ENCODE peak calls at places on chromosomes 3 and 15, in ten cellular contexts. G is psoas muscle, Z is RWPE1, I is K562, Y is HFFc6, O is omental fat pad, M is lower leg skin, H is cardiac fibroblast, S is left ventricle myocardium inferior, V is IMR-90. L is an unnamed sample.

GRCh38 chr3:43923101-43923979 is 232.6 kb downstream of the ABHD5 start:
- DNase-seq in G (no peak), Z (no peak), I (no peak), Y (no peak), O (no peak), M (peak), H (no peak), S (no peak), V (no peak), L (no peak)

GRCh38 chr15:82999905-83000671 is 11.4 kb downstream of the C15orf40 start:
- DNase-seq in G (no peak), Z (peak), I (peak), Y (peak), O (no peak), M (no peak), H (peak), S (no peak), V (peak), L (no peak)

GRCh38 chr15:29475096-29475495 is 205.5 kb upstream of the NSMCE3 start:
- DNase-seq in G (no peak), Z (no peak), I (no peak), Y (no peak), O (no peak), M (peak), H (no peak), S (no peak), V (no peak), L (no peak)

GRCh38 chr15:33310481-33311311 is at the start of gene RYR3:
- DNase-seq in G (peak), Z (no peak), I (no peak), Y (no peak), O (no peak), M (no peak), H (peak), S (no peak), V (no peak), L (peak)

GRCh38 chr3:127428344-127429001 is 140.6 kb upstream of the PRR20G start:
- DNase-seq in G (no peak), Z (no peak), I (no peak), Y (no peak), O (no peak), M (peak), H (no peak), S (no peak), V (no peak), L (no peak)

GRCh38 chr3:32733631-32734229 is 48.7 kb downstream of the CNOT10 start:
- DNase-seq in G (no peak), Z (peak), I (peak), Y (peak), O (no peak), M (no peak), H (peak), S (no peak), V (peak), L (no peak)

GRCh38 chr3:140359198-140359995 is 318.5 kb upstream of the TRIM42 start:
- DNase-seq in G (no peak), Z (no peak), I (no peak), Y (no peak), O (no peak), M (no peak), H (no peak), S (no peak), V (no peak), L (no peak)

GRCh38 chr15:100975043-100975442 is 55.9 kb downstream of the LRRK1 start:
- DNase-seq in G (no peak), Z (no peak), I (no peak), Y (no peak), O (no peak), M (no peak), H (no peak), S (no peak), V (no peak), L (no peak)

GRCh38 chr3:187994221-187995085 is 159.5 kb upstream of the LPP start:
- DNase-seq in G (no peak), Z (no peak), I (no peak), Y (peak), O (no peak), M (no peak), H (peak), S (no peak), V (peak), L (no peak)

GRCh38 chr3:26307192-26307591 is 315.4 kb upstream of the LRRC3B start:
- DNase-seq in G (no peak), Z (no peak), I (no peak), Y (no peak), O (no peak), M (no peak), H (no peak), S (no peak), V (no peak), L (no peak)

GRCh38 chr3:114732353-114732752 is 414.7 kb downstream of the ZBTB20 start:
- DNase-seq in G (no peak), Z (no peak), I (no peak), Y (no peak), O (no peak), M (no peak), H (no peak), S (no peak), V (no peak), L (no peak)

GRCh38 chr3:179882322-179882721 is 154.4 kb downstream of the PEX5L start:
- DNase-seq in G (no peak), Z (no peak), I (no peak), Y (no peak), O (no peak), M (no peak), H (no peak), S (no peak), V (no peak), L (no peak)
- TF ChIP-seq CTCF in G (no peak), Z (no peak), I (no peak), Y (no peak), O (no peak), M (no peak), H (no peak), S (no peak), V (no peak), L (no peak)

DNA sequence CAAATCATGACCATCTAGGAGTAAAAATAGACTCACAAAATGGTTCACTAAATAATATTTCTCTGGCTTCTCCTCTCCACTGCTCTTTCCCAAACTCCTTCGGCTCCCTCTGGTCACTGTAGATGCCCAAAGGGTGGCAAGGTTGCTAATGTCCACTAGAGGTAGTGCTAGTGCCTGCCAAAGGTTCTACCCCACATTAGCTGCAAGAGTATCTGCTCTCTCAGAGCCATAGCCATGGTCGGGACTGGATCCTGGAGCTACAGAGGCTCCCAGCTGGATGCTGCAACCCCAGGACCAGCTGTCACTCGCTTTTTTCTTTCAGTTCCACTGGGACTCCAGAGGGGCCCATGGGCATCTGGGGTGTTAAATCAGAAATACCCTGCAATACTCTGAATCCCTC is 8.5 kb downstream of the HTR3D start:
- DNase-seq in G (no peak), Z (no peak), I (peak), Y (peak), O (no peak), M (no peak), H (peak), S (no peak), V (peak), L (no peak)
- TF ChIP-seq CTCF in G (peak), Z (no peak), I (peak), Y (peak), O (no peak), M (no peak), H (peak), S (peak), V (peak), L (no peak)

DNA sequence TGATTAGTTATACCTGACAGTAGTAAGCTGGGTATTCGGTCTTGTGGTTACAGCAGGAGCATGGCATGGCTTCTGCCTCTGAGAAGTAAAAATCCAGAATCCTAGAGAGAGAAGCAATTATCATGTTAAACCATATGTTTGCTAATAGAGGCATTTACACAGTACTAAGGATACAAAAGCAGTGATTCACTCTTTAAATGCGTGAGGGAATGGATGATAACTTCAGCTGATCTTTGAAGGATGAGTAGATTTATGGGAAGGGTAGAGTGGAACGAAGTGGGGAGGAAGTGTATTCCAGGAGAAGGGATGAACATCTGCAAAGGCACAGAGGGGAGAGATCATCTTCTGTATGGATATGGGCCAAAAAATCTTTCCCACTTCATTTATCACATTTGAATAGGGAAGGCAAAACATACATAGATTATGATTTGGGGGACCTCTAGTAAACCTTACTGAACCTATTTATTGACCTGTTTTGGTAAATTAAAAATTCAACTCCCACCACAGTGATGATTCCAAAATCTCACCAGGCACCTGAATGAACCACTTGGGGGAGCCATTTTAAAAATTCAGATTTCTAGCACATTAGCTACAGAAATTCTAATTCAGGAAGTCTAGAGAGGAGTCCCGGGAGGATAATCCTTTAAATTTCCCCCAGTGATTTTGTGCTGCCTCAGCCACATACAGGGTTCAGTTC is 35.1 kb downstream of the IGSF10 start:
- DNase-seq in G (no peak), Z (no peak), I (no peak), Y (peak), O (no peak), M (no peak), H (no peak), S (no peak), V (no peak), L (no peak)
- TF ChIP-seq CTCF in G (no peak), Z (no peak), I (peak), Y (peak), O (no peak), M (no peak), H (peak), S (no peak), V (peak), L (no peak)

GRCh38 chr3:128863560-128863959 is 15.9 kb upstream of the ACAD9 start:
- DNase-seq in G (no peak), Z (no peak), I (no peak), Y (no peak), O (no peak), M (no peak), H (no peak), S (no peak), V (no peak), L (no peak)
- TF ChIP-seq CTCF in G (no peak), Z (peak), I (peak), Y (peak), O (no peak), M (no peak), H (peak), S (peak), V (peak), L (peak)

DNA sequence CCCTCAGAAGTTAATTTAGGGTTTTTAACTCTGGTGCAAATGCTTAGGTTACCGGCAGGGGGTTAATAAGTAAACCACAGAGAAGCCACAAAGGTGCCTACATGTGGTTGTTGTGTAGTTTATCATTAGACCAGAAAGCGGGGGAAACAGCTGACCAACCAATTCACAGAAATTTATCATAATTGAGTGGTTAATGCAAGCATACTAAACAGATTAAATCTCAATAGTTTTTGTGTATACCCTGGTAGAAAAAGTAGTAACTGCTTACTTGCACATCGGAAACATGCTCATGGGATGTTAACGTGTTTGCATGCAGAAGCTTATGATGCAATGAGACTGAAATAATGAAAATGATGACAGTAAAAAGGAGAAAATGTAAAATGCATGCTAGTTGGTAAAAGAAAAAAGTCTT is 316.0 kb downstream of the PTPRG start:
- DNase-seq in G (no peak), Z (no peak), I (no peak), Y (no peak), O (no peak), M (no peak), H (peak), S (no peak), V (no peak), L (no peak)
- TF ChIP-seq CTCF in G (no peak), Z (no peak), I (peak), Y (peak), O (no peak), M (no peak), H (peak), S (no peak), V (no peak), L (no peak)

GRCh38 chr15:57297630-57298029 is 78.7 kb upstream of the CGNL1 start:
- DNase-seq in G (no peak), Z (no peak), I (no peak), Y (no peak), O (no peak), M (no peak), H (no peak), S (no peak), V (no peak), L (no peak)

GRCh38 chr15:57297163-57297593 is 79.1 kb upstream of the CGNL1 start:
- DNase-seq in G (no peak), Z (no peak), I (no peak), Y (no peak), O (no peak), M (no peak), H (no peak), S (no peak), V (no peak), L (no peak)

GRCh38 chr15:57298843-57299550 is 77.3 kb upstream of the CGNL1 start:
- DNase-seq in G (no peak), Z (no peak), I (no peak), Y (no peak), O (no peak), M (peak), H (no peak), S (no peak), V (peak), L (no peak)

GRCh38 chr15:57298204-57298603 is 78.1 kb upstream of the CGNL1 start:
- DNase-seq in G (no peak), Z (no peak), I (no peak), Y (no peak), O (no peak), M (no peak), H (no peak), S (no peak), V (peak), L (no peak)

DNA sequence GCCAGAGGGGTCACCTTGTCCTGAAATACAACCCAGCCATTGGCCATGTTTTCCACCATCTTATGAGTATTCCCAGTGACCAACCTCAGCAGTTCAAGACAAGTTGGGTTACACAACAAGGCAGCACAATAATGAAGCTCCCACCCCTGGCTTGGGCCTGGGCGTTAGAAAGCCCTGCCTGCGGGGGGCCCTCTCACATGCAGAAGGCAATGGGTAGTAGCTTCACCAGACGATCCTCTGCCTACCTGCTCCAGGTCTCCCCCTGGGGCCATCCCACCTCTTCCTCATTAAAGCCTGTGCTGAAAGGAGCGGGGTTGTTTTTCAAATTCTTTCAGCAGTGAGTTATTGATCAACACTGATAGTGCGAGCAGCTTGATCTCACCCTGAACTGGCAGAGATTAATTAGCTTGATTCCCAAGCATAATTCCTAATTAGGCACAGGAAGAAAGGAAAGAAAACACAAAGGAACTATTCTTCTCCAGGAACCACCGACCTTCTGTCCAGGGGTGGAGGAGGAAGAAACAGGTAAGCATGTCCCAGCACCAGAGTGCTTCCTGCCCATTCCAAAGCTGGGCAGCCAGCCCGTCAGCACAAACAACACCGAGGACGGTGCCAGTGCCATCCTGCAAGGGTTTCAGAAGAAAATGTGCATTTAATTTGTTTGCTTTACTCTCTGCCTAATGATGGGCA is 79.7 kb upstream of the CGNL1 start:
- DNase-seq in G (no peak), Z (no peak), I (no peak), Y (no peak), O (no peak), M (no peak), H (no peak), S (no peak), V (no peak), L (no peak)
- TF ChIP-seq CTCF in G (no peak), Z (no peak), I (no peak), Y (no peak), O (no peak), M (no peak), H (no peak), S (no peak), V (no peak), L (no peak)

GRCh38 chr3:197302696-197303341 is 4.4 kb upstream of the DLG1 start:
- DNase-seq in G (no peak), Z (no peak), I (no peak), Y (peak), O (no peak), M (no peak), H (peak), S (no peak), V (peak), L (no peak)
- TF ChIP-seq CTCF in G (no peak), Z (no peak), I (no peak), Y (peak), O (no peak), M (no peak), H (no peak), S (no peak), V (no peak), L (no peak)